ENCODE peak calls at places on chromosomes 7 and 10, in nine cellular contexts. U is pancreas, Z is AG09309, E is cardiac fibroblast, K is lung, X is cardiac muscle cell, M is A549, Q is dorsolateral prefrontal cortex, S is HL-60. B is an unnamed sample.

GRCh38 chr7:117854186-117854585 is 19.1 kb downstream of the CTTNBP2 start:
- DNase-seq in U (no peak), Z (no peak), E (no peak), K (no peak), X (no peak), M (no peak), Q (no peak), S (no peak), B (no peak)

GRCh38 chr7:148344406-148344805 is 246.2 kb upstream of the C7orf33 start:
- DNase-seq in U (no peak), Z (no peak), E (no peak), K (no peak), X (no peak), M (no peak), Q (no peak), S (no peak), B (no peak)

GRCh38 chr7:918441-919113 is 35.9 kb downstream of the ADAP1 start:
- DNase-seq in U (peak), Z (no peak), E (no peak), K (no peak), X (no peak), M (no peak), Q (peak), S (no peak), B (no peak)

GRCh38 chr10:112875474-112876267 is 74.4 kb upstream of the TCF7L2 start:
- DNase-seq in U (no peak), Z (peak), E (peak), K (no peak), X (no peak), M (peak), Q (no peak), S (no peak), B (peak)

GRCh38 chr7:104538152-104538551 is 209.7 kb downstream of the LHFPL3 start:
- DNase-seq in U (no peak), Z (no peak), E (no peak), K (no peak), X (peak), M (no peak), Q (no peak), S (no peak), B (no peak)

GRCh38 chr7:99943641-99944507 is 14.5 kb upstream of the GJC3 start:
- DNase-seq in U (no peak), Z (no peak), E (no peak), K (no peak), X (no peak), M (no peak), Q (no peak), S (no peak), B (no peak)

GRCh38 chr7:85292908-85293576 is 106.2 kb upstream of the SEMA3D start:
- DNase-seq in U (no peak), Z (no peak), E (no peak), K (no peak), X (no peak), M (no peak), Q (no peak), S (no peak), B (no peak)

GRCh38 chr10:65365878-65366277 is 1560.0 kb upstream of the LRRTM3 start:
- DNase-seq in U (no peak), Z (no peak), E (no peak), K (no peak), X (no peak), M (peak), Q (no peak), S (no peak), B (no peak)

GRCh38 chr7:148964510-148965267 is 63.6 kb downstream of the PDIA4 start:
- DNase-seq in U (no peak), Z (no peak), E (peak), K (no peak), X (no peak), M (peak), Q (no peak), S (peak), B (no peak)

GRCh38 chr10:97292862-97293198 is 393 bp upstream of the ARHGAP19 start:
- DNase-seq in U (no peak), Z (no peak), E (no peak), K (no peak), X (no peak), M (no peak), Q (no peak), S (no peak), B (no peak)

GRCh38 chr10:126787201-126787600 is 116.7 kb upstream of the C10orf90 start:
- DNase-seq in U (no peak), Z (no peak), E (no peak), K (no peak), X (no peak), M (no peak), Q (no peak), S (no peak), B (no peak)

GRCh38 chr10:94687625-94688248 is 4.2 kb downstream of the CYP2C18 start:
- DNase-seq in U (no peak), Z (no peak), E (no peak), K (no peak), X (no peak), M (no peak), Q (no peak), S (no peak), B (no peak)

GRCh38 chr7:155618708-155619633 is 25.5 kb upstream of the RBM33 start:
- DNase-seq in U (peak), Z (no peak), E (peak), K (no peak), X (no peak), M (peak), Q (no peak), S (no peak), B (peak)

GRCh38 chr10:72485701-72486100 is 131.0 kb upstream of the DNAJB12 start:
- DNase-seq in U (no peak), Z (no peak), E (no peak), K (no peak), X (no peak), M (no peak), Q (no peak), S (no peak), B (no peak)

GRCh38 chr7:1645071-1646015 is 24.7 kb upstream of the ELFN1 start:
- DNase-seq in U (no peak), Z (no peak), E (no peak), K (no peak), X (no peak), M (no peak), Q (no peak), S (no peak), B (no peak)

GRCh38 chr7:7868245-7868899 is 100.2 kb upstream of the GLCCI1 start:
- DNase-seq in U (no peak), Z (no peak), E (no peak), K (no peak), X (no peak), M (no peak), Q (no peak), S (peak), B (no peak)

GRCh38 chr7:90629306-90629918 is 33.3 kb downstream of the CDK14 start:
- DNase-seq in U (no peak), Z (no peak), E (peak), K (no peak), X (peak), M (peak), Q (no peak), S (peak), B (peak)

GRCh38 chr7:91940171-91940570 is 491 bp upstream of the AKAP9 start:
- DNase-seq in U (no peak), Z (no peak), E (peak), K (peak), X (peak), M (peak), Q (no peak), S (peak), B (peak)

GRCh38 chr7:101164071-101164840 is 1.1 kb downstream of the VGF start:
- DNase-seq in U (peak), Z (no peak), E (peak), K (no peak), X (peak), M (peak), Q (no peak), S (no peak), B (peak)

GRCh38 chr10:101938316-101939272 is 95.0 kb upstream of the KCNIP2 start:
- DNase-seq in U (no peak), Z (peak), E (peak), K (no peak), X (peak), M (peak), Q (no peak), S (no peak), B (peak)
- H3K4me3 ChIP-seq in U (no peak), Z (no peak), E (no peak), K (no peak), X (no peak), M (no peak), Q (no peak), S (no peak), B (no peak)

GRCh38 chr7:132155715-132156114 is 420.6 kb downstream of the PLXNA4 start:
- DNase-seq in U (no peak), Z (no peak), E (no peak), K (no peak), X (no peak), M (no peak), Q (no peak), S (no peak), B (no peak)

GRCh38 chr7:132154695-132155471 is 421.4 kb downstream of the PLXNA4 start:
- DNase-seq in U (no peak), Z (no peak), E (no peak), K (no peak), X (no peak), M (no peak), Q (no peak), S (no peak), B (no peak)

GRCh38 chr7:132152490-132152889 is 423.8 kb downstream of the PLXNA4 start:
- DNase-seq in U (no peak), Z (no peak), E (no peak), K (no peak), X (no peak), M (no peak), Q (no peak), S (no peak), B (no peak)

GRCh38 chr7:132150711-132151110 is 425.6 kb downstream of the PLXNA4 start:
- DNase-seq in U (no peak), Z (no peak), E (no peak), K (no peak), X (no peak), M (no peak), Q (no peak), S (no peak), B (no peak)

DNA sequence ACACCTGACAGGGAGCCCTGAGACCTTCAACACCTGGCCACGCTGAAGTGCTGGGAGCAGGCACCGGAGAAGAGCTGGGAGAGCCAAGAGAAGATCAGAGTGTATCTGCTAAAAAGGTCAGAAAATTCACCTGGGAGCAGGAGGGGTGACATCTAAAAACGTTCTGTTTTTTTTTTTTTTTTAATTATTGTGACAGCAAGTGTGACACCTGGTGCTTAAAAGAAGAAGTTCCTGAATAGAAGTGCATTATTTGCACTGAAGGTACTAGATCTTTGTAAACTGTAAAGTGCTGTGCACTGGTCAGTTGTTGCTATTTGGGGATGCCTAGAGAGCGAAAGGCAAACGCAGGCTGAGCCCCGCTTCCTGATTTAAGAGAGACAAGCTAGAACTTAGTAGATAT is 422.0 kb downstream of the PLXNA4 start:
- DNase-seq in U (no peak), Z (no peak), E (no peak), K (no peak), X (no peak), M (no peak), Q (no peak), S (no peak), B (no peak)
- TF ChIP-seq CTCF in U (no peak), Z (no peak), E (no peak), K (no peak), X (no peak), M (peak), Q (no peak), S (no peak), B (no peak)

GRCh38 chr10:9900765-9901164 is 1116.9 kb upstream of the CELF2 start:
- DNase-seq in U (no peak), Z (no peak), E (no peak), K (no peak), X (no peak), M (no peak), Q (no peak), S (no peak), B (no peak)
- H3K4me3 ChIP-seq in U (no peak), Z (no peak), E (no peak), K (no peak), X (no peak), M (no peak), Q (no peak), S (no peak), B (no peak)

GRCh38 chr10:132918264-132918616 is 24.1 kb downstream of the CFAP46 start:
- DNase-seq in U (no peak), Z (no peak), E (no peak), K (no peak), X (no peak), M (no peak), Q (no peak), S (no peak), B (no peak)

GRCh38 chr10:132921086-132921485 is 21.3 kb downstream of the CFAP46 start:
- DNase-seq in U (no peak), Z (no peak), E (no peak), K (no peak), X (no peak), M (no peak), Q (no peak), S (no peak), B (no peak)

GRCh38 chr10:132918617-132919373 is 23.6 kb downstream of the CFAP46 start:
- DNase-seq in U (peak), Z (no peak), E (no peak), K (no peak), X (no peak), M (no peak), Q (no peak), S (no peak), B (no peak)

GRCh38 chr10:132920101-132920925 is 22.1 kb downstream of the CFAP46 start:
- DNase-seq in U (no peak), Z (no peak), E (no peak), K (no peak), X (no peak), M (no peak), Q (no peak), S (no peak), B (no peak)

DNA sequence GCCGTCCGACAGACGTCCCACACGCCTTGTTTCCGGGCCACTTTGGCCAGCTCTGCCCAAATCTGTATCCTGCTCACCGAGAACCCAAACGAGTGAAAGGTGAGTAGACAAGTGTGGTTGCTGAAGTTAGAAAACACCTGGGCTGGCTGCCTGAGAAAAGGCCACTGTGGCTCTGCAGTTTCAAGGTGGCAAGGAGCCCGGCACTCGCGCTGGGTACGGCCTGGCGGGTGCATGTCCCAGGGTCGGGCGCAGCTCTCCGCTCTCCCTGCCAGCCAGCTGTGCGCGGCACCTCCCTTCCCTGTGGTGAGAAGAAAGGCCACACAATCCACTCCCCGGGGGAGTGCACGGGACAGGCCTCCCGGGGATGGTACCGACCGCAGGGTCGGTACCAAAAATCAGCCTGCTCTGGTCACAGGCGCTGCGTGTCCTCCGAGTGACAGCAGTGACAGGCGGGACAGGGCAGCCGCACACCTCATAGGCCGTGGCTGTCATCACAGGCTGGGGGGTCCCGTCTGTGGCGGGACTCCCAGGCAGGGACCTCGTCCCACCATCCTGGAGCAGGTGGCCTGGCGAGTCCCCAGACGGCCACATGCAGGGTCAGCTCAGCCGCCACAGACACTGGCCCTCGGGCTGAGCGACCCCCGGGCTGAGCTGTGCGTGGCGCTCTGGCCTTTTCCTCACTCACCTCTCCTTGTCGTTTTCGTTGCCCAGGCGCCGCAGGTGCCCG is 22.8 kb downstream of the CFAP46 start:
- DNase-seq in U (no peak), Z (no peak), E (no peak), K (no peak), X (no peak), M (no peak), Q (no peak), S (no peak), B (no peak)
- TF ChIP-seq CTCF in U (no peak), Z (no peak), E (no peak), K (no peak), X (no peak), M (no peak), Q (no peak), S (no peak), B (no peak)

DNA sequence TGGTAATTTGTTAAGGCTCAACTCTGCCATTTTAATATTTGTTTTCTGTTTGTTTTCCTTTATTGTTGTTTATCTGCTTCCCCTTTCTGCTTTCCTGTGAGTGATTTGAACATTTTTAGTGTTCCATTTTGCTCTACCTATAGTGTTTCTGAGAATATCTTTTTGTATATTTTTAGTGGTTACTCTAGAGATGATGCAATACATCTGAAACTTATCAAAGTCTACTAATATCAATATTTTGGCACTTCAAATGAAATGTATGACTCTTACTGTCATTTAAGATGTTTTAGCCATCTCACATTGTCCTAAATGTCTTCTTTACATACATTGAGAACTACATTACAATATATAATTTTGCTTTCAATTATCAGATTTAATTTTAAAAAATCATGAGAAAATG is 98.9 kb downstream of the PLXDC2 start:
- DNase-seq in U (no peak), Z (no peak), E (no peak), K (no peak), X (no peak), M (no peak), Q (no peak), S (no peak), B (no peak)
- H3K4me3 ChIP-seq in U (no peak), Z (no peak), E (no peak), K (no peak), X (no peak), M (no peak), Q (no peak), S (no peak), B (no peak)

DNA sequence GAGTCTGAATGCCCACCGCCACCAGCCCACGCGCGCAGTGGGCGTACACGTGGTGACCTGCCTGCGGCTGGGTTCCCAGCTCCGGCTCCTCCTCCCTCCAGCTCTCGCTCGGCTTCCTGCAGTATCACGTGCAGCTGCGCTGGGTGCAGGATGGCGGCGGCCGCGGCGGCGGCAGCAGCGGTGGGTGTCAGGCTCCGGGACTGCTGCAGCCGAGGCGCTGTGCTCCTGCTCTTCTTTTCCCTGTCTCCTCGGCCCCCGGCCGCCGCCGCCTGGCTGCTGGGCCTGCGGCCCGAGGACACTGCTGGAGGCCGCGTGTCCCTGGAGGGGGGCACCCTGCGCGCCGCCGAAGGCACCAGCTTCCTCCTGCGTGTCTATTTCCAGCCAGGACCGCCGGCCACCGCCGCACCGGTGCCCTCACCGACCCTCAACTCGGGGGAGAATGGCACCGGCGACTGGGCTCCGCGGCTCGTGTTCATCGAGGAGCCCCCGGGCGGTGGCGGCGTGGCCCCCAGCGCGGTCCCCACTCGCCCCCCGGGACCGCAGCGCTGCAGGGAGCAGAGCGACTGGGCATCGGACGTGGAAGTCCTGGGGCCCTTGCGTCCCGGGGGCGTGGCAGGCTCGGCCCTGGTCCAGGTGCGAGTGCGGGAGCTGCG is at the start of gene CNNM1:
- DNase-seq in U (peak), Z (no peak), E (peak), K (no peak), X (peak), M (peak), Q (no peak), S (peak), B (no peak)
- TF ChIP-seq CTCF in U (no peak), Z (no peak), E (no peak), K (no peak), X (no peak), M (no peak), Q (no peak), S (no peak), B (no peak)

GRCh38 chr7:84123903-84124573 is 70.6 kb downstream of the SEMA3A start:
- DNase-seq in U (no peak), Z (no peak), E (no peak), K (no peak), X (peak), M (no peak), Q (no peak), S (no peak), B (peak)
- H3K4me3 ChIP-seq in U (no peak), Z (no peak), E (no peak), K (no peak), X (no peak), M (no peak), Q (peak), S (no peak), B (peak)

GRCh38 chr7:42964293-42964692 is 32.1 kb downstream of the MRPL32 start:
- DNase-seq in U (no peak), Z (no peak), E (no peak), K (no peak), X (no peak), M (no peak), Q (no peak), S (no peak), B (no peak)
- TF ChIP-seq CTCF in U (no peak), Z (no peak), E (no peak), K (no peak), X (no peak), M (no peak), Q (no peak), S (no peak), B (no peak)

DNA sequence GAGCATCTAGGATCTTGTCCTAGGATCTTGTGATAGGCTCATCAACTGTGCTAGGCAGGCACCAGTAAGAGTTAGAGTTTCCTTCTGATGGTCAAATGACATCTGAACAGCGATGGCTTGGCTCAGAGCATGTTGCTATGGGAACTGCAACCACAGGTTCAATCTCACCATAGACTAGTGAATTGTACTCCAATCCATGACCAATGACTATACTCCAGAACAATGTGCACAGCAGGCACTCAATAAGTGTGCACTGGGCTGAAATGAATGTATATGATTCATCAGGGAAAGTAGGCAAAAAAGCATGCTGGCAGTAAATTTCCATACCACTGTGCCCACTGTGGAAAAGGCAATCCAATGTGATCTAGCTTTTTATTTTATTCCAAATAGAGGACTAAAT is 163.6 kb upstream of the HPS1 start:
- DNase-seq in U (no peak), Z (no peak), E (no peak), K (no peak), X (no peak), M (no peak), Q (no peak), S (no peak), B (peak)
- H3K4me3 ChIP-seq in U (no peak), Z (no peak), E (no peak), K (no peak), X (no peak), M (no peak), Q (no peak), S (no peak), B (no peak)

GRCh38 chr10:73779539-73780197 is 2.2 kb upstream of the CHCHD1 start:
- DNase-seq in U (no peak), Z (no peak), E (no peak), K (no peak), X (no peak), M (no peak), Q (no peak), S (no peak), B (no peak)
- TF ChIP-seq CTCF in U (no peak), Z (no peak), E (no peak), K (no peak), X (no peak), M (no peak), Q (no peak), S (no peak), B (no peak)

B was measured in astrocyte of the spinal cord.